ENCODE peak calls at places on chromosomes 6 and 20, in nine cellular contexts. Z is NCI-H2081; M is non-pigmented ciliary epithelial cell; R is uterus; E is left cardiac atrium; H is CD8-positive, alpha-beta T cell; I is iris pigment epithelial cell; G is hippocampal formation; C is skeletal muscle cell. W is an unnamed sample.
A peak's percentile ranks its signal among the peaks of the same experiment; 100 is the strongest.

GRCh38 chr6:31915756-31916155 is 11.8 kb upstream of the C2 start:
- DNase-seq in C (no peak), I (no peak), G (no peak), R (no peak), E (no peak), M (no peak), H (no peak), Z (no peak), W (no peak)

GRCh38 chr6:143236151-143236788 is 175.6 kb downstream of the AIG1 start:
- DNase-seq in M (no peak), H (no peak), Z (no peak), E (no peak), G (no peak), C (peak; percentile 10), R (no peak), I (no peak), W (no peak)

GRCh38 chr6:10529231-10529801 is 8.2 kb downstream of the GCNT2 start:
- DNase-seq in G (no peak), H (no peak), Z (no peak), C (no peak), E (no peak), I (peak; percentile 12), M (no peak), R (no peak), W (no peak)

GRCh38 chr20:62370807-62371587 is 3.9 kb upstream of the LAMA5 start:
- DNase-seq in H (no peak), E (no peak), I (no peak), G (no peak), M (no peak), Z (no peak), C (no peak), R (no peak), W (no peak)

GRCh38 chr20:21968486-21968885 is 263.0 kb downstream of the PAX1 start:
- DNase-seq in M (no peak), E (no peak), Z (no peak), H (no peak), C (no peak), I (no peak), R (no peak), G (no peak), W (no peak)

GRCh38 chr6:27630727-27631613 is 158.1 kb upstream of the ZNF184 start:
- DNase-seq in I (peak; percentile 83), E (no peak), H (no peak), Z (peak; percentile 75), C (no peak), R (no peak), G (peak; percentile 4), M (no peak), W (no peak)

GRCh38 chr6:15324427-15324985 is 78.6 kb downstream of the JARID2 start:
- DNase-seq in Z (no peak), R (no peak), H (no peak), M (no peak), G (no peak), E (no peak), I (no peak), C (no peak), W (no peak)

GRCh38 chr6:142279350-142280180 is 22.2 kb upstream of the ADGRG6 start:
- DNase-seq in R (no peak), Z (no peak), G (no peak), H (no peak), C (peak; percentile 36), I (peak; percentile 61), E (no peak), M (no peak), W (no peak)

GRCh38 chr6:44657201-44657824 is 269.8 kb downstream of the CDC5L start:
- DNase-seq in C (no peak), M (no peak), Z (no peak), I (no peak), G (no peak), R (no peak), E (no peak), H (no peak), W (no peak)

GRCh38 chr6:16591681-16592549 is 169.3 kb downstream of the ATXN1 start:
- DNase-seq in M (no peak), I (no peak), G (no peak), C (no peak), Z (no peak), E (no peak), H (no peak), R (no peak), W (no peak)

GRCh38 chr6:23797041-23797440 is 329.0 kb upstream of the NRSN1 start:
- DNase-seq in I (no peak), C (no peak), H (no peak), E (no peak), Z (no peak), R (no peak), M (no peak), G (no peak), W (no peak)

GRCh38 chr6:114092943-114093342 is 122.0 kb upstream of the HDAC2 start:
- DNase-seq in C (no peak), Z (no peak), G (no peak), E (no peak), R (no peak), H (no peak), M (no peak), I (no peak), W (no peak)

GRCh38 chr6:20741490-20741889 is 207.2 kb downstream of the CDKAL1 start:
- DNase-seq in R (no peak), E (no peak), H (no peak), M (no peak), C (no peak), I (no peak), Z (no peak), G (no peak), W (no peak)

GRCh38 chr6:44220913-44221290 is 2.5 kb upstream of the SLC29A1 start:
- DNase-seq in G (no peak), Z (no peak), M (no peak), C (no peak), E (no peak), H (no peak), R (no peak), I (no peak), W (no peak)

GRCh38 chr6:71468841-71469750 is 180.5 kb downstream of the OGFRL1 start:
- DNase-seq in M (peak; percentile 92), E (peak; percentile 21), R (peak; percentile 27), Z (no peak), C (peak; percentile 85), G (no peak), I (peak; percentile 90), H (no peak), W (no peak)

GRCh38 chr6:106658469-106658868 is 29.1 kb downstream of the QRSL1 start:
- DNase-seq in I (no peak), C (no peak), M (no peak), H (no peak), Z (no peak), G (no peak), R (no peak), E (no peak), W (no peak)

GRCh38 chr20:31901615-31902014 is 31.2 kb downstream of the TTLL9 start:
- DNase-seq in M (no peak), G (no peak), E (no peak), R (no peak), I (no peak), H (no peak), C (no peak), Z (no peak), W (no peak)

GRCh38 chr6:159829515-159829914 is 29.4 kb downstream of the PNLDC1 start:
- DNase-seq in M (no peak), H (no peak), I (no peak), Z (no peak), E (no peak), C (no peak), G (no peak), R (no peak), W (no peak)

GRCh38 chr6:113586966-113587699 is 270.0 kb upstream of the MARCKS start:
- DNase-seq in H (no peak), Z (no peak), R (no peak), G (no peak), I (no peak), E (no peak), C (no peak), M (no peak), W (no peak)

GRCh38 chr20:7772376-7772775 is 167.9 kb downstream of the HAO1 start:
- DNase-seq in H (no peak), E (no peak), M (no peak), C (peak; percentile 65), Z (peak; percentile 68), R (no peak), G (no peak), I (peak; percentile 69), W (no peak)

W was measured in T-helper 9 cell.